ENCODE peak calls at places on chromosomes 3 and 15, in eight cellular contexts. One of them, this sample, is unnamed.

GRCh38 chr3:181727122-181728036 is 15.7 kb downstream of the SOX2 start:
- DNase-seq in SHP77 treated with DMSO at 0.1 percent for 48 hours: no peak
- DNase-seq in cardiac fibroblast: no peak
- DNase-seq in fibroblast of lung: no peak
- DNase-seq in CD8-positive, alpha-beta memory T cell: no peak
- DNase-seq in small intestine: no peak
- DNase-seq in NCI-H345: no peak
- DNase-seq in activated CD4-positive, alpha-beta T cell treated with anti-CD3 and anti-CD28 coated beads, Interleukin-2, amount 10 ng/mL, durations not matched to agents 7 days and 5 days: no peak
- DNase-seq in this sample: peak

GRCh38 chr3:97958796-97959195 is 13.4 kb downstream of the RIOX2 start:
- DNase-seq in CD8-positive, alpha-beta memory T cell: no peak
- DNase-seq in SHP77 treated with DMSO at 0.1 percent for 48 hours: no peak
- DNase-seq in NCI-H345: no peak
- DNase-seq in small intestine: no peak
- DNase-seq in cardiac fibroblast: no peak
- DNase-seq in fibroblast of lung: no peak
- DNase-seq in activated CD4-positive, alpha-beta T cell treated with anti-CD3 and anti-CD28 coated beads, Interleukin-2, amount 10 ng/mL, durations not matched to agents 7 days and 5 days: no peak
- DNase-seq in this sample: no peak

GRCh38 chr3:11619946-11620652 is 23.6 kb downstream of the VGLL4 start:
- DNase-seq in activated CD4-positive, alpha-beta T cell treated with anti-CD3 and anti-CD28 coated beads, Interleukin-2, amount 10 ng/mL, durations not matched to agents 7 days and 5 days: no peak
- DNase-seq in NCI-H345: no peak
- DNase-seq in small intestine: peak
- DNase-seq in SHP77 treated with DMSO at 0.1 percent for 48 hours: no peak
- DNase-seq in CD8-positive, alpha-beta memory T cell: no peak
- DNase-seq in cardiac fibroblast: no peak
- DNase-seq in fibroblast of lung: no peak
- DNase-seq in this sample: no peak

GRCh38 chr3:149481491-149481890 is 7.0 kb downstream of the TM4SF4 start:
- DNase-seq in cardiac fibroblast: no peak
- DNase-seq in NCI-H345: no peak
- DNase-seq in activated CD4-positive, alpha-beta T cell treated with anti-CD3 and anti-CD28 coated beads, Interleukin-2, amount 10 ng/mL, durations not matched to agents 7 days and 5 days: no peak
- DNase-seq in fibroblast of lung: no peak
- DNase-seq in CD8-positive, alpha-beta memory T cell: no peak
- DNase-seq in small intestine: no peak
- DNase-seq in SHP77 treated with DMSO at 0.1 percent for 48 hours: no peak
- DNase-seq in this sample: no peak

GRCh38 chr3:31343075-31343474 is 189.7 kb upstream of the STT3B start:
- DNase-seq in CD8-positive, alpha-beta memory T cell: no peak
- DNase-seq in NCI-H345: no peak
- DNase-seq in activated CD4-positive, alpha-beta T cell treated with anti-CD3 and anti-CD28 coated beads, Interleukin-2, amount 10 ng/mL, durations not matched to agents 7 days and 5 days: no peak
- DNase-seq in SHP77 treated with DMSO at 0.1 percent for 48 hours: no peak
- DNase-seq in cardiac fibroblast: peak
- DNase-seq in small intestine: no peak
- DNase-seq in fibroblast of lung: peak
- DNase-seq in this sample: no peak

GRCh38 chr3:113058188-113058587 is 67.4 kb downstream of the GTPBP8 start:
- DNase-seq in CD8-positive, alpha-beta memory T cell: no peak
- DNase-seq in small intestine: no peak
- DNase-seq in cardiac fibroblast: no peak
- DNase-seq in activated CD4-positive, alpha-beta T cell treated with anti-CD3 and anti-CD28 coated beads, Interleukin-2, amount 10 ng/mL, durations not matched to agents 7 days and 5 days: no peak
- DNase-seq in fibroblast of lung: no peak
- DNase-seq in SHP77 treated with DMSO at 0.1 percent for 48 hours: no peak
- DNase-seq in NCI-H345: no peak
- DNase-seq in this sample: no peak

GRCh38 chr3:168671091-168671490 is 575.4 kb upstream of the GOLIM4 start:
- DNase-seq in activated CD4-positive, alpha-beta T cell treated with anti-CD3 and anti-CD28 coated beads, Interleukin-2, amount 10 ng/mL, durations not matched to agents 7 days and 5 days: no peak
- DNase-seq in CD8-positive, alpha-beta memory T cell: no peak
- DNase-seq in SHP77 treated with DMSO at 0.1 percent for 48 hours: peak
- DNase-seq in cardiac fibroblast: no peak
- DNase-seq in small intestine: peak
- DNase-seq in fibroblast of lung: no peak
- DNase-seq in NCI-H345: no peak
- DNase-seq in this sample: peak

GRCh38 chr15:39191871-39192281 is 389.0 kb upstream of the THBS1 start:
- DNase-seq in SHP77 treated with DMSO at 0.1 percent for 48 hours: no peak
- DNase-seq in fibroblast of lung: no peak
- DNase-seq in small intestine: no peak
- DNase-seq in NCI-H345: no peak
- DNase-seq in cardiac fibroblast: peak
- DNase-seq in activated CD4-positive, alpha-beta T cell treated with anti-CD3 and anti-CD28 coated beads, Interleukin-2, amount 10 ng/mL, durations not matched to agents 7 days and 5 days: no peak
- DNase-seq in CD8-positive, alpha-beta memory T cell: no peak
- DNase-seq in this sample: no peak

GRCh38 chr3:70771426-70772147 is 459.1 kb upstream of the MDFIC2 start:
- DNase-seq in fibroblast of lung: peak
- DNase-seq in cardiac fibroblast: no peak
- DNase-seq in activated CD4-positive, alpha-beta T cell treated with anti-CD3 and anti-CD28 coated beads, Interleukin-2, amount 10 ng/mL, durations not matched to agents 7 days and 5 days: no peak
- DNase-seq in CD8-positive, alpha-beta memory T cell: no peak
- DNase-seq in small intestine: no peak
- DNase-seq in NCI-H345: no peak
- DNase-seq in SHP77 treated with DMSO at 0.1 percent for 48 hours: no peak
- DNase-seq in this sample: no peak

GRCh38 chr15:90561344-90562244 is 31.9 kb downstream of the CRTC3 start:
- DNase-seq in CD8-positive, alpha-beta memory T cell: no peak
- DNase-seq in fibroblast of lung: peak
- DNase-seq in cardiac fibroblast: peak
- DNase-seq in small intestine: peak
- DNase-seq in SHP77 treated with DMSO at 0.1 percent for 48 hours: no peak
- DNase-seq in activated CD4-positive, alpha-beta T cell treated with anti-CD3 and anti-CD28 coated beads, Interleukin-2, amount 10 ng/mL, durations not matched to agents 7 days and 5 days: peak
- DNase-seq in NCI-H345: no peak
- DNase-seq in this sample: no peak

GRCh38 chr15:99324082-99324620 is 72.9 kb downstream of the LRRC28 start:
- DNase-seq in activated CD4-positive, alpha-beta T cell treated with anti-CD3 and anti-CD28 coated beads, Interleukin-2, amount 10 ng/mL, durations not matched to agents 7 days and 5 days: no peak
- DNase-seq in SHP77 treated with DMSO at 0.1 percent for 48 hours: no peak
- DNase-seq in cardiac fibroblast: peak
- DNase-seq in NCI-H345: no peak
- DNase-seq in small intestine: no peak
- DNase-seq in fibroblast of lung: peak
- DNase-seq in CD8-positive, alpha-beta memory T cell: no peak
- DNase-seq in this sample: no peak

GRCh38 chr3:155560594-155560993 is 184.3 kb downstream of the PLCH1 start:
- DNase-seq in cardiac fibroblast: no peak
- DNase-seq in fibroblast of lung: no peak
- DNase-seq in activated CD4-positive, alpha-beta T cell treated with anti-CD3 and anti-CD28 coated beads, Interleukin-2, amount 10 ng/mL, durations not matched to agents 7 days and 5 days: no peak
- DNase-seq in SHP77 treated with DMSO at 0.1 percent for 48 hours: no peak
- DNase-seq in NCI-H345: no peak
- DNase-seq in CD8-positive, alpha-beta memory T cell: no peak
- DNase-seq in small intestine: no peak
- DNase-seq in this sample: no peak

GRCh38 chr15:71547066-71547465 is 263.3 kb upstream of the NR2E3 start:
- DNase-seq in SHP77 treated with DMSO at 0.1 percent for 48 hours: no peak
- DNase-seq in CD8-positive, alpha-beta memory T cell: no peak
- DNase-seq in fibroblast of lung: no peak
- DNase-seq in cardiac fibroblast: peak
- DNase-seq in activated CD4-positive, alpha-beta T cell treated with anti-CD3 and anti-CD28 coated beads, Interleukin-2, amount 10 ng/mL, durations not matched to agents 7 days and 5 days: no peak
- DNase-seq in small intestine: no peak
- DNase-seq in NCI-H345: no peak
- DNase-seq in this sample: no peak

GRCh38 chr3:2765002-2765579 is 345.1 kb downstream of the IL5RA start:
- DNase-seq in fibroblast of lung: no peak
- DNase-seq in SHP77 treated with DMSO at 0.1 percent for 48 hours: peak
- DNase-seq in cardiac fibroblast: no peak
- DNase-seq in NCI-H345: peak
- DNase-seq in small intestine: no peak
- DNase-seq in CD8-positive, alpha-beta memory T cell: no peak
- DNase-seq in activated CD4-positive, alpha-beta T cell treated with anti-CD3 and anti-CD28 coated beads, Interleukin-2, amount 10 ng/mL, durations not matched to agents 7 days and 5 days: peak
- DNase-seq in this sample: peak

GRCh38 chr3:22939349-22939748 is 263.8 kb upstream of the UBE2E2 start:
- DNase-seq in small intestine: no peak
- DNase-seq in NCI-H345: no peak
- DNase-seq in cardiac fibroblast: peak
- DNase-seq in SHP77 treated with DMSO at 0.1 percent for 48 hours: no peak
- DNase-seq in CD8-positive, alpha-beta memory T cell: no peak
- DNase-seq in activated CD4-positive, alpha-beta T cell treated with anti-CD3 and anti-CD28 coated beads, Interleukin-2, amount 10 ng/mL, durations not matched to agents 7 days and 5 days: no peak
- DNase-seq in fibroblast of lung: peak
- DNase-seq in this sample: no peak

GRCh38 chr3:128435058-128435457 is 31.6 kb downstream of the DNAJB8 start:
- DNase-seq in SHP77 treated with DMSO at 0.1 percent for 48 hours: no peak
- DNase-seq in activated CD4-positive, alpha-beta T cell treated with anti-CD3 and anti-CD28 coated beads, Interleukin-2, amount 10 ng/mL, durations not matched to agents 7 days and 5 days: no peak
- DNase-seq in cardiac fibroblast: no peak
- DNase-seq in small intestine: no peak
- DNase-seq in CD8-positive, alpha-beta memory T cell: no peak
- DNase-seq in NCI-H345: no peak
- DNase-seq in fibroblast of lung: no peak
- DNase-seq in this sample: no peak

GRCh38 chr3:22474706-22475470 is 723.9 kb upstream of the ZNF385D start:
- DNase-seq in activated CD4-positive, alpha-beta T cell treated with anti-CD3 and anti-CD28 coated beads, Interleukin-2, amount 10 ng/mL, durations not matched to agents 7 days and 5 days: no peak
- DNase-seq in fibroblast of lung: peak
- DNase-seq in NCI-H345: no peak
- DNase-seq in cardiac fibroblast: peak
- DNase-seq in CD8-positive, alpha-beta memory T cell: no peak
- DNase-seq in SHP77 treated with DMSO at 0.1 percent for 48 hours: no peak
- DNase-seq in small intestine: no peak
- DNase-seq in this sample: no peak

GRCh38 chr15:101121511-101122090 is 130.2 kb downstream of the CHSY1 start:
- DNase-seq in CD8-positive, alpha-beta memory T cell: no peak
- DNase-seq in cardiac fibroblast: peak
- DNase-seq in activated CD4-positive, alpha-beta T cell treated with anti-CD3 and anti-CD28 coated beads, Interleukin-2, amount 10 ng/mL, durations not matched to agents 7 days and 5 days: peak
- DNase-seq in fibroblast of lung: peak
- DNase-seq in SHP77 treated with DMSO at 0.1 percent for 48 hours: no peak
- DNase-seq in NCI-H345: no peak
- DNase-seq in small intestine: peak
- DNase-seq in this sample: peak

GRCh38 chr3:171950373-171950772 is 89.0 kb upstream of the FNDC3B start:
- DNase-seq in CD8-positive, alpha-beta memory T cell: no peak
- DNase-seq in activated CD4-positive, alpha-beta T cell treated with anti-CD3 and anti-CD28 coated beads, Interleukin-2, amount 10 ng/mL, durations not matched to agents 7 days and 5 days: no peak
- DNase-seq in cardiac fibroblast: peak
- DNase-seq in small intestine: no peak
- DNase-seq in fibroblast of lung: peak
- DNase-seq in SHP77 treated with DMSO at 0.1 percent for 48 hours: no peak
- DNase-seq in NCI-H345: no peak
- DNase-seq in this sample: no peak

GRCh38 chr15:83538682-83539081 is 91.5 kb downstream of the SH3GL3 start:
- DNase-seq in cardiac fibroblast: peak
- DNase-seq in fibroblast of lung: peak
- DNase-seq in small intestine: no peak
- DNase-seq in activated CD4-positive, alpha-beta T cell treated with anti-CD3 and anti-CD28 coated beads, Interleukin-2, amount 10 ng/mL, durations not matched to agents 7 days and 5 days: no peak
- DNase-seq in NCI-H345: no peak
- DNase-seq in CD8-positive, alpha-beta memory T cell: no peak
- DNase-seq in SHP77 treated with DMSO at 0.1 percent for 48 hours: no peak
- DNase-seq in this sample: no peak

GRCh38 chr3:122000936-122001605 is 21.0 kb downstream of the ILDR1 start:
- DNase-seq in CD8-positive, alpha-beta memory T cell: no peak
- DNase-seq in small intestine: no peak
- DNase-seq in SHP77 treated with DMSO at 0.1 percent for 48 hours: no peak
- DNase-seq in NCI-H345: no peak
- DNase-seq in fibroblast of lung: no peak
- DNase-seq in activated CD4-positive, alpha-beta T cell treated with anti-CD3 and anti-CD28 coated beads, Interleukin-2, amount 10 ng/mL, durations not matched to agents 7 days and 5 days: no peak
- DNase-seq in cardiac fibroblast: no peak
- DNase-seq in this sample: no peak

GRCh38 chr3:175105066-175105465 is 245.9 kb downstream of the NAALADL2 start:
- DNase-seq in cardiac fibroblast: no peak
- DNase-seq in activated CD4-positive, alpha-beta T cell treated with anti-CD3 and anti-CD28 coated beads, Interleukin-2, amount 10 ng/mL, durations not matched to agents 7 days and 5 days: no peak
- DNase-seq in fibroblast of lung: peak
- DNase-seq in small intestine: peak
- DNase-seq in NCI-H345: no peak
- DNase-seq in CD8-positive, alpha-beta memory T cell: no peak
- DNase-seq in SHP77 treated with DMSO at 0.1 percent for 48 hours: no peak
- DNase-seq in this sample: no peak

GRCh38 chr3:195337747-195338146 is 66.8 kb upstream of the XXYLT1 start:
- DNase-seq in SHP77 treated with DMSO at 0.1 percent for 48 hours: no peak
- DNase-seq in activated CD4-positive, alpha-beta T cell treated with anti-CD3 and anti-CD28 coated beads, Interleukin-2, amount 10 ng/mL, durations not matched to agents 7 days and 5 days: no peak
- DNase-seq in NCI-H345: no peak
- DNase-seq in CD8-positive, alpha-beta memory T cell: no peak
- DNase-seq in cardiac fibroblast: no peak
- DNase-seq in small intestine: peak
- DNase-seq in fibroblast of lung: no peak
- DNase-seq in this sample: no peak

GRCh38 chr15:31822463-31822862 is 207.9 kb upstream of the CHRNA7 start:
- DNase-seq in SHP77 treated with DMSO at 0.1 percent for 48 hours: no peak
- DNase-seq in small intestine: no peak
- DNase-seq in activated CD4-positive, alpha-beta T cell treated with anti-CD3 and anti-CD28 coated beads, Interleukin-2, amount 10 ng/mL, durations not matched to agents 7 days and 5 days: no peak
- DNase-seq in cardiac fibroblast: no peak
- DNase-seq in CD8-positive, alpha-beta memory T cell: no peak
- DNase-seq in NCI-H345: no peak
- DNase-seq in fibroblast of lung: no peak
- DNase-seq in this sample: no peak

This sample was measured in NCI-H146.